ENCODE peak calls at places on chromosomes 7 and 10, in four cellular contexts. C is cardiac septum, O is RCC 7860, A is left ventricle myocardium superior. W is an unnamed sample.

GRCh38 chr10:91378061-91378460 is 32.1 kb upstream of the HECTD2 start:
- DNase-seq in O (peak; percentile 51), A (no peak), C (no peak), W (no peak)

GRCh38 chr7:120951309-120951706 is 731 bp downstream of the ING3 start:
- DNase-seq in A (no peak), C (no peak), O (no peak), W (no peak)

GRCh38 chr7:120033114-120033513 is 239.9 kb upstream of the KCND2 start:
- DNase-seq in A (no peak), O (no peak), C (no peak), W (no peak)

GRCh38 chr10:13219685-13220670 is 14.2 kb downstream of the UCMA start:
- DNase-seq in C (no peak), A (no peak), O (peak; percentile 52), W (no peak)

GRCh38 chr7:70694357-70694908 is 437.5 kb upstream of the GALNT17 start:
- DNase-seq in A (peak; percentile 61), O (no peak), C (no peak), W (peak; percentile 57)

GRCh38 chr7:69893915-69894314 is 295.6 kb downstream of the AUTS2 start:
- DNase-seq in A (no peak), C (no peak), O (no peak), W (peak; percentile 98)

GRCh38 chr7:153524070-153524601 is 528.1 kb upstream of the DPP6 start:
- DNase-seq in C (no peak), A (peak; percentile 38), O (no peak), W (no peak)

GRCh38 chr10:44477021-44477420 is 92.1 kb upstream of the CXCL12 start:
- DNase-seq in A (no peak), C (no peak), O (no peak), W (no peak)

GRCh38 chr10:113552014-113552413 is 839 bp upstream of the HABP2 start:
- DNase-seq in A (no peak), C (no peak), O (no peak), W (no peak)

GRCh38 chr7:25995893-25996529 is 156.0 kb upstream of the NFE2L3 start:
- DNase-seq in A (no peak), O (no peak), C (no peak), W (no peak)

GRCh38 chr7:34061175-34061574 is 155.8 kb downstream of the BMPER start:
- DNase-seq in O (peak; percentile 91), C (no peak), A (no peak), W (no peak)

GRCh38 chr10:103504181-103504783 is 10.8 kb downstream of the NEURL1 start:
- DNase-seq in A (no peak), C (peak; percentile 6), O (peak; percentile 99), W (peak; percentile 17)

GRCh38 chr10:14653271-14654161 is 121.2 kb downstream of the FAM107B start:
- DNase-seq in O (peak; percentile 21), A (no peak), C (no peak), W (peak; percentile 39)

GRCh38 chr10:19817251-19818046 is 1.2 kb downstream of the PLXDC2 start:
- DNase-seq in O (no peak), C (no peak), A (peak; percentile 37), W (no peak)

GRCh38 chr7:15870337-15870736 is 183.9 kb upstream of the MEOX2 start:
- DNase-seq in O (no peak), A (no peak), C (no peak), W (no peak)

GRCh38 chr7:21221130-21221529 is 206.8 kb upstream of the SP4 start:
- DNase-seq in C (no peak), O (no peak), A (no peak), W (no peak)

GRCh38 chr10:91613411-91614253 is 19.2 kb downstream of the PPP1R3C start:
- DNase-seq in A (no peak), O (peak; percentile 89), C (no peak), W (no peak)

W was measured in NCI-H2227 treated with DMSO at 0.1 percent for 48 hours.